ENCODE peak calls at places on chromosomes 12 and 14, in seven cellular contexts. R is glomerular endothelial cell; O is iris pigment epithelial cell; H is HEK293T; N is effector memory CD8-positive, alpha-beta T cell; I is islet precursor cell; Z is Ammon's horn. Q is an unnamed sample.

GRCh38 chr12:120366884-120367251 is 2.1 kb downstream of the MSI1 start:
- DNase-seq in R (no peak), O (no peak), H (no peak), N (no peak), I (peak; percentile 92), Z (peak; percentile 50), Q (no peak)

GRCh38 chr14:24630872-24631477 is 3.0 kb downstream of the GZMB start:
- DNase-seq in R (no peak), O (peak; percentile 7), H (no peak), N (no peak), I (no peak), Z (no peak), Q (no peak)

GRCh38 chr14:105069887-105070759 is 4.9 kb upstream of the GPR132 start:
- DNase-seq in R (no peak), O (no peak), H (no peak), N (no peak), I (peak; percentile 58), Z (peak; percentile 60), Q (no peak)

GRCh38 chr14:105479438-105480164 is 5.0 kb downstream of the CRIP2 start:
- DNase-seq in R (no peak), O (no peak), H (no peak), N (no peak), I (no peak), Z (no peak), Q (no peak)

GRCh38 chr14:20454359-20454644 is 310 bp downstream of the OSGEP start:
- DNase-seq in R (no peak), O (peak; percentile 84), H (no peak), N (peak; percentile 78), I (no peak), Z (no peak), Q (no peak)

GRCh38 chr12:113267621-113268020 is 46.4 kb downstream of the TPCN1 start:
- DNase-seq in R (no peak), O (no peak), H (no peak), N (no peak), I (peak; percentile 51), Z (no peak), Q (no peak)

GRCh38 chr12:52085682-52086180 is 6.2 kb downstream of the SMIM41 start:
- DNase-seq in R (no peak), O (no peak), H (no peak), N (no peak), I (no peak), Z (no peak), Q (no peak)

GRCh38 chr12:64256166-64256800 is 34.2 kb upstream of the KICS2 start:
- DNase-seq in R (peak; percentile 37), O (peak; percentile 58), H (peak; percentile 27), N (peak; percentile 13), I (no peak), Z (peak; percentile 85), Q (no peak)

GRCh38 chr12:111024205-111024794 is 103.9 kb upstream of the MYL2 start:
- DNase-seq in R (no peak), O (peak; percentile 35), H (peak; percentile 81), N (peak; percentile 26), I (peak; percentile 90), Z (peak; percentile 26), Q (peak; percentile 23)

GRCh38 chr12:13339538-13339937 is 143.0 kb downstream of the EMP1 start:
- DNase-seq in R (no peak), O (peak; percentile 5), H (no peak), N (no peak), I (peak; percentile 98), Z (no peak), Q (no peak)

GRCh38 chr14:72714094-72714493 is 179.8 kb downstream of the DPF3 start:
- DNase-seq in R (no peak), O (no peak), H (no peak), N (peak; percentile 54), I (no peak), Z (no peak), Q (no peak)

GRCh38 chr14:23025181-23025788 is 9.4 kb downstream of the PSMB5 start:
- DNase-seq in R (no peak), O (no peak), H (no peak), N (no peak), I (peak; percentile 63), Z (no peak), Q (no peak)

GRCh38 chr12:64450057-64450640 is 1.8 kb upstream of the TBK1 start:
- DNase-seq in R (no peak), O (no peak), H (no peak), N (no peak), I (no peak), Z (no peak), Q (no peak)

GRCh38 chr14:59107819-59108218 is 80.6 kb upstream of the DAAM1 start:
- DNase-seq in R (no peak), O (no peak), H (no peak), N (no peak), I (no peak), Z (no peak), Q (no peak)

GRCh38 chr14:106044949-106045596 is 518.7 kb downstream of the TMEM121 start:
- DNase-seq in R (no peak), O (peak; percentile 1), H (peak; percentile 9), N (peak; percentile 75), I (no peak), Z (no peak), Q (no peak)

GRCh38 chr14:21063479-21063878 is 5.9 kb downstream of the RNASE8 start:
- DNase-seq in R (no peak), O (peak; percentile 90), H (peak; percentile 40), N (no peak), I (peak; percentile 75), Z (no peak), Q (no peak)

GRCh38 chr12:132024758-132025157 is 75.0 kb downstream of the EP400 start:
- DNase-seq in R (no peak), O (no peak), H (no peak), N (no peak), I (no peak), Z (no peak), Q (no peak)

GRCh38 chr12:132873724-132874123 is 13.7 kb downstream of the CHFR start:
- DNase-seq in R (no peak), O (no peak), H (no peak), N (no peak), I (no peak), Z (no peak), Q (no peak)

GRCh38 chr12:117300131-117300530 is 61.3 kb downstream of the NOS1 start:
- DNase-seq in R (no peak), O (no peak), H (no peak), N (no peak), I (no peak), Z (no peak), Q (no peak)

GRCh38 chr12:16763901-16764300 is 157.9 kb upstream of the LMO3 start:
- DNase-seq in R (no peak), O (peak; percentile 15), H (no peak), N (no peak), I (no peak), Z (no peak), Q (no peak)